ENCODE peak calls at places on chromosomes 16 and 17, in eight cellular contexts. A is mucosa of descending colon, T is right lobe of liver, F is neural progenitor cell, Y is stomach, D is hepatocyte, R is heart left ventricle, S is tibial nerve. L is an unnamed sample. For H3K4me1 and H3K9me3, the result is how much of the 10 kb centered on the place peaks cover.

GRCh38 chr17:17849863-17850373 is 13.1 kb upstream of the SREBF1 start:
- DNase-seq in A (no peak), T (no peak), F (peak), Y (peak), D (peak), R (peak), S (peak), L (peak)

GRCh38 chr17:82838386-82839063 is 1.3 kb downstream of the ZNF750 start:
- DNase-seq in A (peak), T (peak), F (no peak), Y (no peak), D (peak), R (peak), S (no peak), L (peak)

GRCh38 chr16:70157477-70158260 is 15.9 kb upstream of the CLEC18C start:
- DNase-seq in A (no peak), T (no peak), F (no peak), Y (no peak), D (peak), R (no peak), S (no peak), L (no peak)

GRCh38 chr16:4566144-4566543 is 10.0 kb downstream of the C16orf96 start:
- DNase-seq in A (no peak), T (no peak), F (no peak), Y (no peak), D (no peak), R (no peak), S (no peak), L (no peak)

GRCh38 chr17:67258836-67259468 is 14.0 kb upstream of the HELZ start:
- DNase-seq in A (no peak), T (no peak), F (no peak), Y (no peak), D (no peak), R (no peak), S (no peak), L (no peak)

GRCh38 chr17:5872831-5873230 is 197.3 kb upstream of the WSCD1 start:
- DNase-seq in A (no peak), T (no peak), F (no peak), Y (no peak), D (no peak), R (no peak), S (no peak), L (no peak)

GRCh38 chr17:5879424-5879823 is 190.8 kb upstream of the WSCD1 start:
- DNase-seq in A (no peak), T (no peak), F (no peak), Y (no peak), D (no peak), R (no peak), S (no peak), L (no peak)

GRCh38 chr17:36674278-36674650 is 72.9 kb downstream of the MRM1 start:
- DNase-seq in A (no peak), T (no peak), F (no peak), Y (no peak), D (no peak), R (no peak), S (no peak), L (no peak)

GRCh38 chr16:55944377-55944802 is 69.2 kb upstream of the CES5A start:
- DNase-seq in A (peak), T (peak), F (peak), Y (peak), D (peak), R (peak), S (peak), L (peak)

GRCh38 chr16:19911204-19911603 is 26.6 kb upstream of the GPRC5B start:
- DNase-seq in A (no peak), T (no peak), F (no peak), Y (no peak), D (no peak), R (no peak), S (no peak), L (no peak)

GRCh38 chr16:82772215-82772614 is 145.4 kb downstream of the CDH13 start:
- DNase-seq in A (no peak), T (no peak), F (no peak), Y (no peak), D (no peak), R (no peak), S (no peak), L (no peak)

GRCh38 chr17:1473841-1474240 is 17.8 kb upstream of the CRK start:
- DNase-seq in A (no peak), T (no peak), F (no peak), Y (no peak), D (no peak), R (no peak), S (no peak), L (no peak)

GRCh38 chr17:50884354-50885311 is 18.5 kb upstream of the TOB1 start:
- DNase-seq in A (peak), T (peak), F (no peak), Y (peak), D (peak), R (no peak), S (no peak), L (no peak)

GRCh38 chr16:70693231-70693671 is 7.4 kb upstream of the MTSS2 start:
- DNase-seq in A (no peak), T (no peak), F (no peak), Y (no peak), D (peak), R (peak), S (no peak), L (peak)

GRCh38 chr17:69608808-69609494 is 194.5 kb downstream of the MAP2K6 start:
- DNase-seq in A (no peak), T (no peak), F (no peak), Y (no peak), D (peak), R (peak), S (no peak), L (no peak)

GRCh38 chr17:50943575-50943933 is 77.4 kb upstream of the TOB1 start:
- DNase-seq in A (no peak), T (peak), F (no peak), Y (peak), D (peak), R (no peak), S (peak), L (no peak)

GRCh38 chr17:65355246-65355645 is 206.2 kb downstream of the AXIN2 start:
- DNase-seq in A (no peak), T (no peak), F (no peak), Y (no peak), D (no peak), R (no peak), S (no peak), L (no peak)

GRCh38 chr16:70396209-70396904 is 42.5 kb downstream of the ST3GAL2 start:
- DNase-seq in A (no peak), T (no peak), F (no peak), Y (no peak), D (peak), R (no peak), S (no peak), L (no peak)

GRCh38 chr17:48610282-48611211 is at the start of gene HOXB7:
- DNase-seq in A (peak), T (no peak), F (no peak), Y (peak), D (peak), R (peak), S (peak), L (peak)

GRCh38 chr16:27920391-27920891 is 143.1 kb downstream of the GSG1L start:
- DNase-seq in A (no peak), T (no peak), F (peak), Y (no peak), D (peak), R (no peak), S (no peak), L (no peak)

DNA sequence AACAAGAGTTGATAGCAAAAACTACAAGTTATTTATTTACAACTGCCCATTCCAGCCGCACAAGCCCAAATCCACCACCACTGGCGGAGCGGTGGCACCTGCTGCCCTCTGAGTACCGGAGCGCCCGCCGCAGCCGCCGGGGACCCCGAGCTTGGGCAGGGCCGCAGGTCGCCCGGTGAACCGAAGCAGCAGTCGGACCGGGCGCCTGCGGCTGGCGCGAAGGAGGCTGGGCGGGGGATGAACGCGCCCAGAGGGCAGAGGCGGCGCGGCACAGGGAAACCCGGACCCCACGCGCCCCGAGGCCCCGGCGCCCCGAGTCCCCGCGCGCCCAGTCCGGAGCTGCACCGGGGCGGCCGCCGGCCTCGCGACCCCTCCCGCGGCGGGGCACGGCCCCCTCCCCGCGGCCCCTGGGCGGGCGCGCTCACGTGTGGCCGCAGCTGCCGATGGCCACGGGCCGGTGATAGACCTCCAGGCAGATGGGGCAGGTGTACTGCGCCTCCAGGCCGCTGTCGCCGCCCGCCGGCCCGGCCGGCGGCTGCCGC is 391 bp downstream of the RNF166 start:
- DNase-seq in A (peak), T (no peak), F (peak), Y (no peak), D (peak), R (no peak), S (no peak), L (no peak)
- H3K4me1 ChIP-seq in A (under half), T (under half), F (under half), Y (half or more), D (under half), R (half or more), S (under half), L (under half)

DNA sequence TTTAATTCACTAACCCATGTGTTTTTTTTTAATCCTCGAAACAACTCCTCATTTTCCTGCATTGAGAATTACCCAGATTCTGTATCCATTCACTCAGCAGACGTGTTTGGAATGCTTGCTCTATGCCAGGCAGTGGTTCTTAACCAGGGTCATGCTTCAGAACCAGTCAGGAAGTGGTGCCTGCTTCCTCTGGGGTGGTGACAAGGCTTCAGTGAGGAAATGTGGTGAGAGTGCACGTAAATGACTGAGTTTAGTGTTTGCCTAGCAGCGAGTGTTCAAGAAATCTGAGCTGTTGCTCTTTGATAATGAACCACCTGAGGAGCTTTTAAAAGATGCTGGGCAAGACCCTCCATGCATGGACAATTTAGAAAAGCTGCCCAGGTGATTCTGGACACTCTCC is 9.9 kb downstream of the ZFP90 start:
- DNase-seq in A (no peak), T (no peak), F (no peak), Y (no peak), D (no peak), R (no peak), S (no peak), L (no peak)
- H3K9me3 ChIP-seq in A (half or more), T (under half), F (under half), Y (half or more), D (under half), R (under half), S (under half), L (under half)

GRCh38 chr17:57271821-57272220 is 15.5 kb downstream of the MSI2 start:
- DNase-seq in A (no peak), T (no peak), F (peak), Y (no peak), D (no peak), R (no peak), S (no peak), L (no peak)
- H3K4me1 ChIP-seq in A (under half), T (under half), F (under half), Y (under half), D (under half), R (under half), S (under half), L (under half)

GRCh38 chr16:35170610-35171009 is 1711.2 kb downstream of the TP53TG3F start:
- DNase-seq in A (no peak), T (no peak), F (no peak), Y (no peak), D (no peak), R (no peak), S (no peak), L (no peak)
- H3K9me3 ChIP-seq in A (half or more), T (under half), F (under half), Y (half or more), D (under half), R (under half), S (under half), L (under half)